ENCODE peak calls at places on chromosome 16, in ten cellular contexts. I is nephron progenitor cell, C is HT-29, Z is uterus, S is HepG2, T is brain microvascular endothelial cell, X is aorta, Q is NCI-H2171 treated with DMSO at 0.1 percent for 48 hours, K is lower leg skin, H is pulmonary artery endothelial cell. B is an unnamed sample.

GRCh38 chr16:340370-341091 is 12.0 kb downstream of the AXIN1 start:
- DNase-seq in T (no peak), S (peak), H (no peak), I (no peak), Q (no peak), Z (no peak), C (no peak), K (no peak), X (no peak), B (no peak)

GRCh38 chr16:27690604-27691003 is 140.7 kb downstream of the KATNIP start:
- DNase-seq in Z (no peak), H (no peak), C (peak), K (peak), T (peak), I (peak), X (no peak), S (peak), Q (peak), B (peak)

GRCh38 chr16:1989826-1990335 is at the start of gene SYNGR3:
- DNase-seq in X (no peak), H (no peak), Z (no peak), C (no peak), Q (no peak), K (no peak), T (no peak), I (peak), S (no peak), B (no peak)

GRCh38 chr16:85082553-85083050 is 29.7 kb downstream of the CIBAR2 start:
- DNase-seq in Z (no peak), I (no peak), T (no peak), H (no peak), C (no peak), X (no peak), S (no peak), K (peak), Q (no peak), B (no peak)

GRCh38 chr16:87132361-87133014 is 184.7 kb downstream of the C16orf95 start:
- DNase-seq in Z (no peak), T (peak), I (no peak), X (no peak), S (peak), K (no peak), Q (no peak), C (peak), H (no peak), B (peak)

GRCh38 chr16:89507219-89507833 is 877 bp upstream of the SPG7 start:
- DNase-seq in H (no peak), I (no peak), K (no peak), Z (no peak), C (peak), T (no peak), X (no peak), S (no peak), Q (no peak), B (peak)

GRCh38 chr16:67949645-67950044 is 5.7 kb upstream of the LCAT start:
- DNase-seq in X (no peak), S (no peak), Q (no peak), H (no peak), Z (no peak), K (no peak), T (no peak), C (no peak), I (no peak), B (no peak)

GRCh38 chr16:88461291-88462269 is 8.5 kb downstream of the ZFPM1 start:
- DNase-seq in H (no peak), Z (no peak), Q (no peak), I (no peak), X (no peak), C (no peak), K (no peak), T (no peak), S (no peak), B (no peak)

GRCh38 chr16:86558355-86559193 is 3.5 kb upstream of the MTHFSD start:
- DNase-seq in H (no peak), X (peak), T (no peak), I (no peak), Q (no peak), S (no peak), Z (no peak), K (no peak), C (no peak), B (no peak)